ENCODE peak calls at places on chromosomes 5 and 9, in six cellular contexts. Y is PC-3, X is endothelial cell of umbilical vein, W is WTC11, O is upper lobe of left lung, G is K562. P is an unnamed sample.

GRCh38 chr9:92564479-92564878 is 28.7 kb upstream of the ECM2 start:
- DNase-seq in W (no peak), O (no peak), X (peak; percentile 10), G (no peak), Y (peak; percentile 48), P (no peak)

GRCh38 chr9:136996361-136997281 is at the start of gene CLIC3:
- DNase-seq in Y (peak; percentile 60), X (no peak), G (peak; percentile 71), W (peak; percentile 50), O (peak; percentile 93), P (no peak)

GRCh38 chr9:19516348-19516747 is 107.5 kb downstream of the ACER2 start:
- DNase-seq in W (no peak), G (no peak), Y (no peak), X (no peak), O (no peak), P (no peak)

GRCh38 chr5:80369521-80369920 is 38.3 kb upstream of the ZFYVE16 start:
- DNase-seq in G (no peak), W (no peak), Y (no peak), X (no peak), O (no peak), P (no peak)

GRCh38 chr9:136537411-136537810 is 8.4 kb downstream of the NOTCH1 start:
- DNase-seq in W (no peak), X (no peak), Y (no peak), G (no peak), O (no peak), P (no peak)

GRCh38 chr5:164708831-164709230 is 1203.4 kb downstream of the MAT2B start:
- DNase-seq in Y (no peak), W (peak; percentile 14), G (no peak), O (no peak), X (no peak), P (no peak)

GRCh38 chr5:142816577-142816976 is 46.4 kb downstream of the ARHGAP26 start:
- DNase-seq in O (no peak), X (peak; percentile 46), Y (peak; percentile 20), W (no peak), G (no peak), P (no peak)

GRCh38 chr9:92911496-92912475 is 33.9 kb upstream of the ZNF484 start:
- DNase-seq in G (no peak), O (no peak), X (no peak), W (no peak), Y (peak; percentile 31), P (no peak)

GRCh38 chr9:7844283-7844682 is 44.7 kb upstream of the DMAC1 start:
- DNase-seq in W (no peak), X (peak; percentile 27), Y (no peak), O (no peak), G (no peak), P (no peak)

GRCh38 chr5:174056064-174056842 is 10.7 kb downstream of the NSG2 start:
- DNase-seq in Y (peak; percentile 10), X (no peak), G (no peak), O (no peak), W (no peak), P (no peak)
- TF ChIP-seq CTCF in Y (peak; percentile 36), X (no peak), G (no peak), O (no peak), W (no peak), P (no peak)

DNA sequence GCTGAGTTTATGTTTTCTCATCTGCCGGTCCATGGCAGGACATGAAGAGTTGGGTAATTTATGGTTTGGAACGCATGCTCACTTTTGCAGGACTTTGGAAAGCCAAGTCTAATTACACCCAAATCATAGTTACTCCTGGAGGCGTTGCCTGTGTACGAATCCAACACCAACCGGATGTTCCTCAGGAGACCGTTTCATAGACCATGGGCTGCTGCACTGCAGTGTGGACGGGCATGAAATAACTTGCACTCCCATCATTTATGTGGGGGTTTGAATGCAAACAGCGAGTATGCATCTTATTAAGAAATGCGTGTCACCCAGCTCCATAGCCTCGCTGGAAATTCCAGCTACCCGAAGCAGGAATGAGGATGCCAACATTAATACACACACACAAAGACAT is 96.1 kb upstream of the IRX2 start:
- DNase-seq in W (no peak), X (no peak), Y (no peak), G (no peak), O (no peak), P (no peak)
- TF ChIP-seq CTCF in W (no peak), X (no peak), Y (no peak), G (no peak), O (no peak), P (no peak)

DNA sequence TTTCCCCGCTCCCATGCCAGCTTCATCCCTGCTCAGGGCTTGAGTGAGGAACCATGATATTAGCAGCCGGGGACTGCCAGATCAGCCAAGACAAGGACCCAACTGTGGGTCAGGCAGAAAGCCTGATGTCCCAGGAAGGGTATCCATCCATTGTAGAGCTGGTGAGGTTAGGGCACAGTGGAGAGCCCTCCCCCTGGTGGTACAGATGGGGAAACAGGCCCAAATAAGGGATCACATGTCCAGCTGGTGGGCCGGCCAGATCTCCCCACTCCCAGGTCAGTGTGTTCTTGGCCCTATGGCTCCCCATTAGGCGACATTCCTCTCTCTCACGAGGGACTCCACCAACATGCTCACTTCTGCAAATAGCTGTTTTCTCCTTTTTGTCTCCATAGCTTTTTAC is 9.0 kb downstream of the CDX1 start:
- DNase-seq in W (peak; percentile 70), X (peak; percentile 34), O (no peak), G (peak; percentile 76), Y (peak; percentile 50), P (no peak)
- TF ChIP-seq CTCF in W (peak; percentile 64), X (peak; percentile 48), O (no peak), G (peak; percentile 70), Y (peak; percentile 76), P (peak; percentile 47)

GRCh38 chr5:167160388-167160787 is 1131.1 kb upstream of the WWC1 start:
- DNase-seq in O (no peak), W (no peak), Y (no peak), G (no peak), X (no peak), P (no peak)
- TF ChIP-seq CTCF in O (no peak), W (no peak), Y (no peak), G (no peak), X (no peak), P (no peak)

GRCh38 chr5:32506809-32507208 is 62.3 kb upstream of the ZFR start:
- DNase-seq in W (no peak), G (no peak), O (no peak), X (no peak), Y (peak; percentile 95), P (peak; percentile 72)

GRCh38 chr5:32507738-32508434 is 63.3 kb upstream of the ZFR start:
- DNase-seq in Y (peak; percentile 99), G (no peak), W (no peak), X (peak; percentile 25), O (no peak), P (no peak)

GRCh38 chr5:32504923-32505596 is 60.5 kb upstream of the ZFR start:
- DNase-seq in X (peak; percentile 95), Y (no peak), G (peak; percentile 57), W (no peak), O (no peak), P (peak; percentile 97)

GRCh38 chr5:32506251-32506661 is 61.7 kb upstream of the ZFR start:
- DNase-seq in O (no peak), G (no peak), Y (peak; percentile 19), X (peak; percentile 86), W (no peak), P (no peak)

DNA sequence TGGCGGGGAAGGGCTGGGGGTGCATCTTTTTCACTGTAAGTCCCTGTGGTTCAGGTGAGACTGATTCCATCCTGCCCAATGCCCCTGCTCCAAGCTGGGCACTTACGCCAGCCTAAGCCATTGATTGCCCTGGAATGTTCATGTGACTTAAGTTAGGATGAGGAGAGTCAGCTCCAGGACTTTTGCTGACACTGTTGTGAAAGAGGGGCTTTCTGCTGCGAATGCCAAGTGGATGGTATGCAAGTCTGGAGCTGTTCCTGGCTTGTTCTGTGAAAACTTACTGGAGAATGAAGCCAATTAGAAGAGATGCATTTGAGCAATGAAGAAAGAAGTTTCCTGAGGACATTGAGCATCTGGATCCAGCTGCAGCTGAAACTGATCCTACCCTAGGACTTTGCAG is 61.2 kb upstream of the ZFR start:
- DNase-seq in O (no peak), Y (no peak), X (no peak), G (no peak), W (no peak), P (peak; percentile 72)
- TF ChIP-seq CTCF in O (no peak), Y (no peak), X (no peak), G (no peak), W (no peak), P (no peak)

GRCh38 chr9:113620016-113620376 is 156.5 kb downstream of the RGS3 start:
- DNase-seq in O (no peak), G (no peak), Y (no peak), W (no peak), X (no peak), P (no peak)
- TF ChIP-seq CTCF in O (no peak), G (no peak), Y (no peak), W (no peak), X (no peak), P (no peak)

DNA sequence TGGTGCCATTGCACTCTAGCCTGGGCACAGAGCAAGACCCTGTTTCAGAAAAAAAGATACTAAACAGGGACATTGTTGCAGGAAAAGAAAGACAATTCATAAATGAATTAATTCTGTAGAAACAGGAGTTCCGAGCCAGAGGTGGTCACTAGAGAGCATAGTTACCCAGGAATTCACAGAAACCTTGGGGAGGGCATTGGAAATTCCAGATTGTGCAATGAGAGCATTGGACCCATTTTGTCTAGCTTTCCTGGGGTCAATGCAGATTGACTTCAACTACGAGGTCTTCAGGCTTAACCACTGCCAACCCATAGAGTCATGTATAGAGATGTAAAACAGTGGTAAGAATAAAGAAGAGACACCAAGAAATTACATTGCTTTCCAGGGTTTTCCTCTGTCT is 63.1 kb downstream of the ABHD17B start:
- DNase-seq in Y (no peak), O (no peak), X (no peak), G (no peak), W (no peak), P (no peak)
- TF ChIP-seq CTCF in Y (no peak), O (no peak), X (no peak), G (no peak), W (no peak), P (no peak)

DNA sequence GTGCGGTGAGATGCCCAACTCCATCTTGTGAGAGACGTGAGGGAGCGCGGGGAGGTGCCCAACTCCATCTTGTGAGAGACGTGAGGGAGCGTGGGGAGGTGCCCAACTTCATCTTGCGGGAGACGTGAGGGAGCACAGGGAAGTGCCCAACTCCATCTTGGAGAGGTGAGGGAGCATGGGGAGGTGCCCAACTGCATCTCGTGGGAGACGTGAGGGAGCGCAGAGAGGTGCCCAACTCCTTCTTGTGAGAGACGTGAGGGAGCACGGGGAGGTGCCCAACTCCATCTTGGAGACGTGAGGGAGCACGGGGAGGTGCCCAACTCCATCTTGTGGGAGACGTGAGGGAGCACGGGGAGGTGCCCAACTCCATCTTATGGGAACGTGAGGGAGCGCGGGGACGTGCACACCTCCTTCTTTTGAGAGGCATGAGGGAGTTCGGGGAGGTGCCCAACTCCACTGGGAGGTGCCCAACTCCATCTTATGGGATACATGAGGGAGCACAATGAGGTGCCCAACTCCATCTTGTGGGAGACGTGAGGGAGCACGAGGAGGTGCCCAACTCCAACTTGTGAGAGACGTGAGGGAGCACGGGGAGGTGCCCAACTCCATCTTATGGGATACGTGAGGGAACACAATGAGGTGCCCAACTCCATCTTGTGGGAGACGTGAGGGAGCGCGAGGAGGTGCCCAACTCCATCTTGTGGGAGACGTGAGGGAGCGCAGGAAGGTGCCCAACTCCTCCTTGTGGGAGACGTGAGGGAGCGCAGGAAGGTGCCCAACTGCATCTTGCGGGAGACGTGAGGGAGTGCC is 235.4 kb downstream of the CACNA1B start:
- DNase-seq in Y (no peak), G (no peak), O (no peak), W (no peak), X (no peak), P (no peak)
- TF ChIP-seq CTCF in Y (no peak), G (no peak), O (no peak), W (no peak), X (no peak), P (no peak)

P was measured in AG09319.